ENCODE peak calls at places on chromosome 5, in ten cellular contexts. L is HEK293T, K is right atrium auricular region, G is NCI-H2081, R is NCI-H774, N is pulmonary artery endothelial cell, F is NCI-H1417, T is memory B cell, X is pancreas, P is COR-L47. V is an unnamed sample.

GRCh38 chr5:151703227-151703626 is 16.5 kb upstream of the SPARC start:
- DNase-seq in L (no peak), K (no peak), G (no peak), R (no peak), N (no peak), F (no peak), T (no peak), X (no peak), P (no peak), V (no peak)

GRCh38 chr5:65035212-65036206 is 266.8 kb downstream of the CWC27 start:
- DNase-seq in L (peak), K (peak), G (peak), R (peak), N (peak), F (peak), T (peak), X (peak), P (peak), V (no peak)

GRCh38 chr5:167392252-167392651 is 899.2 kb upstream of the WWC1 start:
- DNase-seq in L (no peak), K (no peak), G (no peak), R (no peak), N (no peak), F (no peak), T (no peak), X (no peak), P (no peak), V (no peak)

GRCh38 chr5:176352116-176352878 is 9.3 kb downstream of the KIAA1191 start:
- DNase-seq in L (no peak), K (no peak), G (no peak), R (no peak), N (no peak), F (no peak), T (no peak), X (no peak), P (no peak), V (no peak)

GRCh38 chr5:123150089-123150488 is 61.0 kb downstream of the PRDM6 start:
- DNase-seq in L (no peak), K (no peak), G (no peak), R (no peak), N (no peak), F (no peak), T (no peak), X (no peak), P (no peak), V (no peak)

GRCh38 chr5:76500633-76501393 is 97.7 kb downstream of the IQGAP2 start:
- DNase-seq in L (no peak), K (no peak), G (no peak), R (no peak), N (no peak), F (no peak), T (no peak), X (no peak), P (no peak), V (no peak)

GRCh38 chr5:82388186-82388585 is 110.0 kb upstream of the RPS23 start:
- DNase-seq in L (no peak), K (no peak), G (no peak), R (no peak), N (no peak), F (no peak), T (no peak), X (no peak), P (no peak), V (no peak)

GRCh38 chr5:96721351-96721970 is 59.3 kb downstream of the CAST start:
- DNase-seq in L (no peak), K (no peak), G (no peak), R (no peak), N (no peak), F (no peak), T (no peak), X (no peak), P (no peak), V (no peak)

GRCh38 chr5:149860801-149861322 is 83.7 kb downstream of the PDE6A start:
- DNase-seq in L (no peak), K (no peak), G (no peak), R (no peak), N (no peak), F (no peak), T (peak), X (no peak), P (no peak), V (no peak)

GRCh38 chr5:174145821-174146220 is 100.3 kb downstream of the NSG2 start:
- DNase-seq in L (no peak), K (no peak), G (no peak), R (no peak), N (no peak), F (peak), T (no peak), X (no peak), P (peak), V (no peak)

GRCh38 chr5:114361724-114362196 is at the start of gene KCNN2:
- DNase-seq in L (peak), K (peak), G (peak), R (no peak), N (peak), F (peak), T (no peak), X (peak), P (peak), V (no peak)

GRCh38 chr5:17189381-17190036 is 27.9 kb upstream of the BASP1 start:
- DNase-seq in L (peak), K (peak), G (peak), R (peak), N (peak), F (peak), T (peak), X (peak), P (peak), V (peak)

GRCh38 chr5:149549461-149550266 is 1.6 kb downstream of the CSNK1A1 start:
- DNase-seq in L (peak), K (no peak), G (peak), R (no peak), N (no peak), F (peak), T (peak), X (no peak), P (peak), V (no peak)

GRCh38 chr5:45414620-45415551 is 281.3 kb downstream of the HCN1 start:
- DNase-seq in L (no peak), K (no peak), G (no peak), R (no peak), N (no peak), F (no peak), T (no peak), X (no peak), P (no peak), V (no peak)

GRCh38 chr5:135834639-135835529 is at the start of gene SLC25A48:
- DNase-seq in L (peak), K (no peak), G (peak), R (peak), N (no peak), F (peak), T (no peak), X (peak), P (peak), V (no peak)

GRCh38 chr5:115816226-115817042 is at the start of gene CDO1:
- DNase-seq in L (peak), K (peak), G (no peak), R (no peak), N (no peak), F (peak), T (no peak), X (peak), P (no peak), V (no peak)

GRCh38 chr5:132438931-132439330 is 51.6 kb downstream of the IRF1 start:
- DNase-seq in L (no peak), K (no peak), G (no peak), R (no peak), N (no peak), F (no peak), T (no peak), X (no peak), P (no peak), V (no peak)

GRCh38 chr5:157657516-157657915 is 5.3 kb upstream of the SOX30 start:
- DNase-seq in L (no peak), K (no peak), G (no peak), R (no peak), N (no peak), F (no peak), T (no peak), X (no peak), P (no peak), V (no peak)

GRCh38 chr5:59246470-59247250 is 646.9 kb downstream of the PDE4D start:
- DNase-seq in L (no peak), K (no peak), G (no peak), R (no peak), N (no peak), F (no peak), T (no peak), X (no peak), P (no peak), V (no peak)

GRCh38 chr5:107538331-107539162 is 132.2 kb downstream of the EFNA5 start:
- DNase-seq in L (no peak), K (no peak), G (peak), R (no peak), N (no peak), F (no peak), T (no peak), X (no peak), P (no peak), V (no peak)

GRCh38 chr5:170736966-170737365 is 46.6 kb upstream of the GABRP start:
- DNase-seq in L (no peak), K (peak), G (no peak), R (no peak), N (no peak), F (no peak), T (no peak), X (no peak), P (no peak), V (no peak)

GRCh38 chr5:100553209-100553608 is 18.0 kb downstream of the FAM174A start:
- DNase-seq in L (no peak), K (no peak), G (no peak), R (no peak), N (no peak), F (no peak), T (no peak), X (no peak), P (no peak), V (no peak)

GRCh38 chr5:161851691-161852299 is 3.9 kb downstream of the GABRA1 start:
- DNase-seq in L (no peak), K (no peak), G (no peak), R (no peak), N (no peak), F (no peak), T (no peak), X (no peak), P (no peak), V (no peak)

GRCh38 chr5:73142035-73142434 is 21.7 kb downstream of the TMEM171 start:
- DNase-seq in L (no peak), K (no peak), G (no peak), R (no peak), N (no peak), F (no peak), T (no peak), X (no peak), P (no peak), V (no peak)

GRCh38 chr5:13740471-13740870 is 204.0 kb downstream of the DNAH5 start:
- DNase-seq in L (no peak), K (no peak), G (no peak), R (no peak), N (no peak), F (no peak), T (no peak), X (no peak), P (no peak), V (no peak)

GRCh38 chr5:66307647-66308257 is 163.7 kb downstream of the SREK1 start:
- DNase-seq in L (peak), K (no peak), G (peak), R (peak), N (peak), F (peak), T (peak), X (no peak), P (peak), V (peak)

GRCh38 chr5:115461506-115462290 is 82.9 kb downstream of the FEM1C start:
- DNase-seq in L (no peak), K (no peak), G (no peak), R (no peak), N (no peak), F (no peak), T (no peak), X (no peak), P (no peak), V (no peak)

GRCh38 chr5:6019612-6020011 is 358.7 kb downstream of the MED10 start:
- DNase-seq in L (no peak), K (no peak), G (no peak), R (no peak), N (no peak), F (no peak), T (no peak), X (no peak), P (no peak), V (no peak)

GRCh38 chr5:154058055-154059038 is 19.6 kb downstream of the MFAP3 start:
- DNase-seq in L (peak), K (no peak), G (no peak), R (no peak), N (no peak), F (no peak), T (no peak), X (peak), P (no peak), V (no peak)

GRCh38 chr5:139391570-139392323 is 2.0 kb upstream of the MZB1 start:
- DNase-seq in L (no peak), K (no peak), G (no peak), R (no peak), N (no peak), F (no peak), T (no peak), X (peak), P (no peak), V (no peak)

GRCh38 chr5:88660326-88660946 is 222.5 kb downstream of the MEF2C start:
- DNase-seq in L (no peak), K (no peak), G (peak), R (peak), N (no peak), F (no peak), T (no peak), X (no peak), P (peak), V (no peak)

GRCh38 chr5:56269216-56269927 is 36.2 kb upstream of the ANKRD55 start:
- DNase-seq in L (peak), K (no peak), G (peak), R (no peak), N (no peak), F (no peak), T (peak), X (no peak), P (peak), V (no peak)

GRCh38 chr5:37888476-37888875 is 48.6 kb upstream of the GDNF start:
- DNase-seq in L (no peak), K (no peak), G (no peak), R (no peak), N (no peak), F (no peak), T (no peak), X (no peak), P (no peak), V (no peak)

GRCh38 chr5:156623381-156624040 is 226.6 kb upstream of the PPP1R2B start:
- DNase-seq in L (no peak), K (no peak), G (no peak), R (no peak), N (no peak), F (no peak), T (no peak), X (no peak), P (no peak), V (no peak)